ENCODE peak calls at places on chromosomes 1 and 21, in nine cellular contexts. U, H, M, Q, G, Z, P, J and A are unnamed samples.

GRCh38 chr21:44653656-44654575 is 543 bp downstream of the KRTAP12-4 start:
- DNase-seq in U (no peak), H (peak), M (peak), Q (no peak), G (peak), Z (peak), P (no peak), J (no peak), A (no peak)

GRCh38 chr1:201535778-201536245 is 3.1 kb upstream of the NAV1 start:
- DNase-seq in U (no peak), H (no peak), M (no peak), Q (no peak), G (no peak), Z (no peak), P (no peak), J (no peak), A (no peak)

GRCh38 chr1:167191958-167192357 is 28.7 kb upstream of the POU2F1 start:
- DNase-seq in U (no peak), H (no peak), M (no peak), Q (no peak), G (no peak), Z (no peak), P (no peak), J (no peak), A (no peak)

GRCh38 chr1:153578490-153578889 is 12.8 kb upstream of the S100A2 start:
- DNase-seq in U (no peak), H (no peak), M (no peak), Q (peak), G (no peak), Z (no peak), P (no peak), J (no peak), A (no peak)

GRCh38 chr1:220274122-220274855 is 2.0 kb upstream of the RAB3GAP2 start:
- DNase-seq in U (no peak), H (no peak), M (no peak), Q (peak), G (no peak), Z (no peak), P (peak), J (peak), A (peak)

GRCh38 chr1:5717031-5717682 is 275.1 kb downstream of the NPHP4 start:
- DNase-seq in U (no peak), H (no peak), M (no peak), Q (no peak), G (no peak), Z (no peak), P (no peak), J (no peak), A (no peak)

GRCh38 chr1:88133991-88134390 is 550.1 kb upstream of the PKN2 start:
- DNase-seq in U (no peak), H (no peak), M (no peak), Q (no peak), G (no peak), Z (no peak), P (no peak), J (no peak), A (no peak)

GRCh38 chr1:219365435-219365834 is 191.8 kb downstream of the LYPLAL1 start:
- DNase-seq in U (no peak), H (no peak), M (no peak), Q (peak), G (no peak), Z (no peak), P (no peak), J (peak), A (no peak)

GRCh38 chr1:212402876-212403275 is 11.8 kb downstream of the PACC1 start:
- DNase-seq in U (no peak), H (no peak), M (no peak), Q (peak), G (no peak), Z (no peak), P (no peak), J (no peak), A (no peak)

GRCh38 chr1:21174230-21174629 is 2.5 kb downstream of the EIF4G3 start:
- DNase-seq in U (no peak), H (no peak), M (no peak), Q (no peak), G (no peak), Z (no peak), P (no peak), J (no peak), A (no peak)